ENCODE peak calls at places on chromosomes 7 and 10, in four cellular contexts. B is lower lobe of right lung, S is tibial nerve, W is upper lobe of left lung. O is an unnamed sample.

GRCh38 chr7:131546583-131547111 is 9.8 kb downstream of the PODXL start:
- DNase-seq in B (no peak), W (no peak), S (no peak), O (peak)

GRCh38 chr7:159192013-159192412 is 47.3 kb upstream of the VIPR2 start:
- DNase-seq in W (no peak), B (no peak), S (no peak), O (no peak)

GRCh38 chr10:90862908-90863514 is 5.2 kb upstream of the HTR7 start:
- DNase-seq in B (no peak), S (no peak), W (no peak), O (peak)

GRCh38 chr10:46552526-46553237 is 3.8 kb downstream of the GPRIN2 start:
- DNase-seq in S (peak), B (peak), W (no peak), O (no peak)

GRCh38 chr10:103540722-103541121 is 47.2 kb downstream of the NEURL1 start:
- DNase-seq in S (no peak), W (no peak), B (no peak), O (no peak)

GRCh38 chr10:132575320-132576201 is 38.0 kb downstream of the INPP5A start:
- DNase-seq in S (no peak), B (no peak), W (peak), O (peak)

GRCh38 chr10:13877154-13877909 is 290.6 kb downstream of the PRPF18 start:
- DNase-seq in W (no peak), S (peak), B (no peak), O (no peak)

GRCh38 chr7:151875862-151876111 is 1.1 kb downstream of the PRKAG2 start:
- DNase-seq in S (no peak), B (no peak), W (no peak), O (peak)

GRCh38 chr7:70266186-70266585 is 667.9 kb downstream of the AUTS2 start:
- DNase-seq in S (no peak), B (no peak), W (no peak), O (peak)

GRCh38 chr7:93944673-93945072 is 23.1 kb downstream of the GNG11 start:
- DNase-seq in S (no peak), B (no peak), W (no peak), O (peak)

GRCh38 chr7:158814637-158815036 is 14.7 kb downstream of the ESYT2 start:
- DNase-seq in S (no peak), W (no peak), B (no peak), O (no peak)

GRCh38 chr10:50929670-50930069 is 44.2 kb upstream of the A1CF start:
- DNase-seq in W (no peak), S (no peak), B (no peak), O (no peak)

GRCh38 chr10:127878474-127879055 is 14.2 kb downstream of the CLRN3 start:
- DNase-seq in S (no peak), B (no peak), W (no peak), O (no peak)

GRCh38 chr7:129574487-129574886 is 37.0 kb upstream of the NRF1 start:
- DNase-seq in W (no peak), S (peak), B (no peak), O (peak)

GRCh38 chr10:123140164-123140982 is 4.6 kb downstream of the HMX3 start:
- DNase-seq in W (peak), B (no peak), S (no peak), O (no peak)
- H3K4me3 ChIP-seq in W (no peak), B (no peak), S (no peak), O (no peak)

DNA sequence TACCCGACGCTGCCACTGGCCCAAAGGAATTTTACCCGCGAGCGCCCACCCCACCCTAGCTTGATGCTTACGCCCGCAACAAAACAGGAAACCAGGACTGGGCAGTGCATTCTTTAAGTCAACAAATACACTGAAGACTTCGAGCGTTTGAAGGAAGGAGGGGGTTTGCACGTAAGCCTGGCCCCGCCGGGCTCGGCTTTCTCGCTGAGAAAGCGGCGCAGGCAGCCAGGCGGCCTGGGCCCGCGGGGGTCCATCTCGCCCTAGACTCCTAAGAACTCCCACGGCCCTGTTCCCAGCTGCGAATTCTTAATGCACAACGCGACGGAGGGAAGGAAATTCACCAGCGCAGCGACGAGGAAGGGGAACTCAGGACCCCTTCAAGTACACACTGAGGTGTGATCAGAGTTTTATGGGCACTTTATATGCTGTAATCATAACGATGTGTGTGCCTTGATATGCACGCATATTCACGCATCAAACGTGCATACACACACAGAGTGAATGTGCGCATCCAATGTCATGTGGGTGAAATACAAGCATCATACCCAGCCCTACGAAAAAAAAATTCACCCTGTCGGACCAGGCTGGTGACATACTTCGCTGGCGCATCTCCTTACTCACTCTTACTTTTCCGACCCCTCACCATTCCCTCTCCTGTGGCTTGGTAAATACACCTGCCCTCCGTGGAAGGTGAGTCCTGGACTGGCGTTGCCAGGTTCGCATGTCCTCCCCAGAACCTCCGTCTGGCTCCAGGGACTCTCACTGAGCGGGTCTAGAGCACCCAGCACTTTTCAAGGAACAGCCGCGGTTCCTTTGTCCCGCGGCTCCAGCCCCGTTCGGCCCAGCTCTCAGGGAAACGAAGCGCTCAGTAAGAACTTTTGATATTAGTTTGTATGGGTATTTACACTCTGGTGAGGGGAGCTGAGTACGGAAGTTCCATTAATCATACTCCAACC is 5.7 kb upstream of the HOXA13 start:
- DNase-seq in B (no peak), W (peak), S (no peak), O (no peak)
- H3K4me3 ChIP-seq in B (no peak), W (no peak), S (no peak), O (peak)

DNA sequence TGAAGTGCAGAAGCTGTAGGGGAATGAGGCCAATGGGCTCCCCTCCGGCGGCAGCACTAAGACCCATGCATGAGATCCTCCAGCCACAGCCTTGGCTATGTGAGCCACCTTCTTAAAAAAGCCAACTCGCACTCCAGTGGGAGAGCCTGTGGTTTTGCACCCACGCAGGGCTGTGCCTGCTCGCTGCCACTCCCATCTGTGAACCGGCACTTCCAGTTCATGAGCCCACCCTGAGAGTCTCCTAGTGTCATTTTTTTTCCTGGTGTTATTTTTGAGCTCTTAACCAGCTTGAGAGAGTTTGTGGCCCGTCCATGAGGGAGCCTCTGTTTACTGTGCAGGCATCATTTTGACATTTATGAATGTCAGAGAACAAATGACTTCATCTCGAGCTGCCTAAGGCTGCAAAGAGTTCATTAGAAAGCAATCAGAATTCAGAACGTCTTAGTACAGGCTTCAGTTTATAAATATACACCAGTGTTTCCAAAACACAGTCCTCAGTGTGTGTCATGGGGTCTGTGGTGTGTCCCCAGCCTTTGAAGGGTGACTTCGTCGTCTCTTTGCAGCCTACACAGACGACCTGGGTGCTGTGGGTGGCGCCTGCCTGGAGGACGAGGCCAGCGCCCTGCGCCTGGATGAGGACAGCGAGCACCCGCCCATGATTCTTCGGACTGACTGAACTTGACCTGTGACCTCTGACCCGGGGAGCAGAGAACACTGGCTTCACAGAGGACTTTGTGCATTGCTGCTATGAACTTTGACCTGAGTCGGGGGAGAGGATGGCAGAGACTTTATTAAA is 40.4 kb downstream of the WIPI2 start:
- DNase-seq in W (peak), B (peak), S (no peak), O (no peak)
- H3K4me3 ChIP-seq in W (no peak), B (no peak), S (no peak), O (no peak)

GRCh38 chr7:77540402-77540822 is 3.3 kb downstream of the PTPN12 start:
- DNase-seq in W (no peak), B (no peak), S (no peak), O (no peak)
- H3K4me3 ChIP-seq in W (no peak), B (peak), S (no peak), O (peak)

DNA sequence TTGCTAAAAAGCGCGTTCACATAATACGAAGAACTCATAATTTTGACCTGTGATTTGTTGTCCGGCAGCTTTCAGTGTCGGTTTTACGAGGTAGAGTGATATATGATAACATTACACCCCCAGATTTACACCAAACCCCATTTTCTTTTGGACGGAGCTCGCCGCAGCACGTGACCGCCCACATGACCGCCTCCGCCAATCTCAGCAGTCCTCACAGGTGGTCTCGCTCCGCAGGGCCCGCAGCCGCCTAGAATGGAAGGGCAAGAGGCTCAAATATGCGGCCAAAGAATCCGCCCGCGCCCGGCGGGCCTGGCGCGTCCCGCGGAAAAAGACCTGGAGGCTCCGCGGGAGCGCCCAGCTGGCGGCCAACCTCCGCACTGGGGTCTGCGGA is at the start of gene HOXA7:
- DNase-seq in B (no peak), W (peak), S (peak), O (no peak)
- H3K4me3 ChIP-seq in B (peak), W (peak), S (peak), O (peak)

GRCh38 chr10:27745719-27746363 is at the start of gene MKX:
- DNase-seq in B (peak), S (no peak), W (peak), O (peak)
- H3K4me3 ChIP-seq in B (peak), S (peak), W (peak), O (peak)

GRCh38 chr7:35720032-35720431 is 25.1 kb upstream of the HERPUD2 start:
- DNase-seq in B (no peak), S (no peak), W (no peak), O (no peak)
- H3K4me3 ChIP-seq in B (no peak), S (no peak), W (no peak), O (no peak)